ENCODE peak calls at places on chromosome 16, in nine cellular contexts. One of them, this sample, is unnamed.

GRCh38 chr16:65196696-65197095 is 74.8 kb upstream of the CDH11 start:
- DNase-seq in neuronal stem cell: no peak
- DNase-seq in brain microvascular endothelial cell: no peak
- DNase-seq in colonic mucosa: no peak
- DNase-seq in heart right ventricle: no peak
- DNase-seq in BE2C: no peak
- DNase-seq in CD8-positive, alpha-beta T cell: no peak
- DNase-seq in breast epithelium: no peak
- DNase-seq in suprapubic skin: no peak
- DNase-seq in this sample: no peak

GRCh38 chr16:9778879-9779278 is 403.3 kb downstream of the GRIN2A start:
- DNase-seq in suprapubic skin: no peak
- DNase-seq in brain microvascular endothelial cell: no peak
- DNase-seq in heart right ventricle: no peak
- DNase-seq in colonic mucosa: no peak
- DNase-seq in CD8-positive, alpha-beta T cell: no peak
- DNase-seq in BE2C: no peak
- DNase-seq in neuronal stem cell: no peak
- DNase-seq in breast epithelium: no peak
- DNase-seq in this sample: peak; percentile 18

GRCh38 chr16:81265658-81266451 is 27.4 kb downstream of the BCO1 start:
- DNase-seq in colonic mucosa: peak; percentile 87
- DNase-seq in suprapubic skin: peak; percentile 66
- DNase-seq in brain microvascular endothelial cell: no peak
- DNase-seq in breast epithelium: peak; percentile 60
- DNase-seq in neuronal stem cell: no peak
- DNase-seq in heart right ventricle: peak; percentile 84
- DNase-seq in BE2C: peak; percentile 54
- DNase-seq in CD8-positive, alpha-beta T cell: no peak
- DNase-seq in this sample: no peak

GRCh38 chr16:14172200-14172805 is 101.2 kb downstream of the MRTFB start:
- DNase-seq in CD8-positive, alpha-beta T cell: no peak
- DNase-seq in heart right ventricle: no peak
- DNase-seq in brain microvascular endothelial cell: no peak
- DNase-seq in suprapubic skin: no peak
- DNase-seq in colonic mucosa: no peak
- DNase-seq in neuronal stem cell: no peak
- DNase-seq in breast epithelium: no peak
- DNase-seq in BE2C: no peak
- DNase-seq in this sample: no peak

GRCh38 chr16:4290236-4290830 is 17.5 kb upstream of the TFAP4 start:
- DNase-seq in colonic mucosa: no peak
- DNase-seq in BE2C: no peak
- DNase-seq in breast epithelium: no peak
- DNase-seq in suprapubic skin: no peak
- DNase-seq in heart right ventricle: no peak
- DNase-seq in brain microvascular endothelial cell: peak; percentile 23
- DNase-seq in neuronal stem cell: no peak
- DNase-seq in CD8-positive, alpha-beta T cell: no peak
- DNase-seq in this sample: peak; percentile 41

GRCh38 chr16:53507464-53508180 is 4.6 kb upstream of the AKTIP start:
- DNase-seq in breast epithelium: no peak
- DNase-seq in CD8-positive, alpha-beta T cell: no peak
- DNase-seq in BE2C: no peak
- DNase-seq in heart right ventricle: no peak
- DNase-seq in suprapubic skin: peak; percentile 13
- DNase-seq in neuronal stem cell: no peak
- DNase-seq in brain microvascular endothelial cell: no peak
- DNase-seq in colonic mucosa: no peak
- DNase-seq in this sample: no peak

GRCh38 chr16:81468269-81468902 is 23.8 kb downstream of the CMIP start:
- DNase-seq in BE2C: no peak
- DNase-seq in brain microvascular endothelial cell: no peak
- DNase-seq in neuronal stem cell: no peak
- DNase-seq in suprapubic skin: no peak
- DNase-seq in colonic mucosa: no peak
- DNase-seq in CD8-positive, alpha-beta T cell: no peak
- DNase-seq in heart right ventricle: no peak
- DNase-seq in breast epithelium: no peak
- DNase-seq in this sample: no peak

GRCh38 chr16:87628940-87629339 is 26.6 kb downstream of the JPH3 start:
- DNase-seq in BE2C: no peak
- DNase-seq in brain microvascular endothelial cell: peak; percentile 16
- DNase-seq in colonic mucosa: no peak
- DNase-seq in heart right ventricle: no peak
- DNase-seq in CD8-positive, alpha-beta T cell: no peak
- DNase-seq in neuronal stem cell: no peak
- DNase-seq in suprapubic skin: no peak
- DNase-seq in breast epithelium: no peak
- DNase-seq in this sample: no peak

GRCh38 chr16:57941016-57941656 is 29.8 kb downstream of the CNGB1 start:
- DNase-seq in suprapubic skin: no peak
- DNase-seq in colonic mucosa: peak; percentile 34
- DNase-seq in brain microvascular endothelial cell: no peak
- DNase-seq in BE2C: peak; percentile 92
- DNase-seq in CD8-positive, alpha-beta T cell: no peak
- DNase-seq in breast epithelium: peak; percentile 65
- DNase-seq in neuronal stem cell: no peak
- DNase-seq in heart right ventricle: peak; percentile 76
- DNase-seq in this sample: no peak

GRCh38 chr16:57781741-57782606 is 20.3 kb downstream of the KIFC3 start:
- DNase-seq in BE2C: no peak
- DNase-seq in heart right ventricle: no peak
- DNase-seq in brain microvascular endothelial cell: peak; percentile 65
- DNase-seq in suprapubic skin: no peak
- DNase-seq in CD8-positive, alpha-beta T cell: no peak
- DNase-seq in neuronal stem cell: no peak
- DNase-seq in breast epithelium: no peak
- DNase-seq in colonic mucosa: no peak
- DNase-seq in this sample: no peak

GRCh38 chr16:35391328-35391727 is 1931.9 kb downstream of the TP53TG3F start:
- DNase-seq in breast epithelium: no peak
- DNase-seq in suprapubic skin: no peak
- DNase-seq in heart right ventricle: peak; percentile 17
- DNase-seq in colonic mucosa: no peak
- DNase-seq in neuronal stem cell: no peak
- DNase-seq in BE2C: peak; percentile 58
- DNase-seq in CD8-positive, alpha-beta T cell: no peak
- DNase-seq in brain microvascular endothelial cell: peak; percentile 7
- DNase-seq in this sample: no peak

GRCh38 chr16:89084814-89085612 is 8.6 kb upstream of the ACSF3 start:
- DNase-seq in brain microvascular endothelial cell: no peak
- DNase-seq in BE2C: no peak
- DNase-seq in CD8-positive, alpha-beta T cell: no peak
- DNase-seq in heart right ventricle: no peak
- DNase-seq in breast epithelium: no peak
- DNase-seq in colonic mucosa: no peak
- DNase-seq in neuronal stem cell: no peak
- DNase-seq in suprapubic skin: no peak
- DNase-seq in this sample: no peak
- H3K4me3 ChIP-seq in brain microvascular endothelial cell: no peak overlapping the region
- H3K4me3 ChIP-seq in BE2C: no peak overlapping the region
- H3K4me3 ChIP-seq in CD8-positive, alpha-beta T cell: no peak overlapping the region
- H3K4me3 ChIP-seq in heart right ventricle: no peak overlapping the region
- H3K4me3 ChIP-seq in breast epithelium: no peak overlapping the region
- H3K4me3 ChIP-seq in colonic mucosa: no peak overlapping the region
- H3K4me3 ChIP-seq in neuronal stem cell: no peak overlapping the region
- H3K4me3 ChIP-seq in suprapubic skin: no peak overlapping the region
- H3K4me3 ChIP-seq in this sample: no peak overlapping the region

DNA sequence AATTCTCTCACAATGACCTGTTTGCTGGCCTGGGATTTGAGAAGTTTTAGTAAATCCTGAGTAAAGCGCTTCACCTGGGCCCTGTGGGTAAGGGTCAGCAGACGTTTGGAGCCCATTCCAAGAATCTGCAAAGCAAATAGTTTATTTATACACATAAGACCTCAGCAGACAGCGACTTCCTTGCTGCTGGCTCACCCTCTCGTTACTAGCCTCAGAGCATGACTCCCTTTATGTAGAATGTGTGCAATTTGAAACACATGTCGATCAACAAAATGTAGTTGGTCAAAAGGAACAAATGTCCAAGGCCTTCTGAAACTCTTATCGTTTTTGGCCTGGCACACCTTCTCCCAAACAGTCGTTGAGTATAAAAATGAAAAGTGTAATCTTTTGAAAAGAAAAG is 31.3 kb downstream of the MARF1 start:
- DNase-seq in heart right ventricle: no peak
- DNase-seq in colonic mucosa: no peak
- DNase-seq in breast epithelium: no peak
- DNase-seq in BE2C: no peak
- DNase-seq in neuronal stem cell: no peak
- DNase-seq in suprapubic skin: no peak
- DNase-seq in brain microvascular endothelial cell: peak; percentile 36
- DNase-seq in CD8-positive, alpha-beta T cell: no peak
- DNase-seq in this sample: no peak
- H3K36me3 ChIP-seq in heart right ventricle: peaks cover 63% of the 10 kb centered on the region
- H3K36me3 ChIP-seq in colonic mucosa: peaks cover 33% of the 10 kb centered on the region
- H3K36me3 ChIP-seq in breast epithelium: peaks cover 9% of the 10 kb centered on the region
- H3K36me3 ChIP-seq in BE2C: peaks cover 34% of the 10 kb centered on the region
- H3K36me3 ChIP-seq in neuronal stem cell: peaks cover 88% of the 10 kb centered on the region
- H3K36me3 ChIP-seq in suprapubic skin: peaks cover 97% of the 10 kb centered on the region
- H3K36me3 ChIP-seq in brain microvascular endothelial cell: peaks cover 36% of the 10 kb centered on the region
- H3K36me3 ChIP-seq in CD8-positive, alpha-beta T cell: peaks cover 63% of the 10 kb centered on the region
- H3K36me3 ChIP-seq in this sample: peaks cover 32% of the 10 kb centered on the region

DNA sequence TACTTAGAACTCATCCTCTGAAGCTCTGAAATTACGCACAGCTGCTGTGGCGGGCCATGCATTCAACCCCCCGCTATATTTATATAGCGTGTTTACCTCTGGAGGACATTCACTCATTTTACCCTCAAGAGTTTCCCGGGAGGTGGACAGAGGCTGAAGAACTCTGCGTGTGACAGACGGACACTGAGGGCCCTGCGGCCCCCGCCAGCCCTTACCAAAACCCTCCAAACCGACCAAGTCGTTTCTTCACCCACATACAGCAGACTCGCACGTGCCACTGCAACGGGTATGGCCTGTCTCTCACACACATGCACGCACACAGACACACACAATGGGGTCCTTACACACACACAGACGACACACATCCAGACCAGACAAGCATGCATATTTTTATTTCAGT is 216.4 kb upstream of the FOXF1 start:
- DNase-seq in CD8-positive, alpha-beta T cell: no peak
- DNase-seq in heart right ventricle: no peak
- DNase-seq in colonic mucosa: no peak
- DNase-seq in suprapubic skin: no peak
- DNase-seq in brain microvascular endothelial cell: no peak
- DNase-seq in breast epithelium: no peak
- DNase-seq in neuronal stem cell: no peak
- DNase-seq in BE2C: no peak
- DNase-seq in this sample: no peak
- H3K27me3 ChIP-seq in CD8-positive, alpha-beta T cell: peaks cover 9% of the 10 kb centered on the region
- H3K27me3 ChIP-seq in heart right ventricle: peaks cover 100% of the 10 kb centered on the region
- H3K27me3 ChIP-seq in colonic mucosa: peaks cover 9% of the 10 kb centered on the region
- H3K27me3 ChIP-seq in suprapubic skin: peaks cover 98% of the 10 kb centered on the region
- H3K27me3 ChIP-seq in brain microvascular endothelial cell: peaks cover 73% of the 10 kb centered on the region
- H3K27me3 ChIP-seq in breast epithelium: no peaks in the 10 kb centered on the region
- H3K27me3 ChIP-seq in neuronal stem cell: peaks cover 7% of the 10 kb centered on the region
- H3K27me3 ChIP-seq in BE2C: peaks cover 93% of the 10 kb centered on the region
- H3K27me3 ChIP-seq in this sample: peaks cover 29% of the 10 kb centered on the region

GRCh38 chr16:22694887-22695382 is 119.0 kb upstream of the HS3ST2 start:
- DNase-seq in suprapubic skin: no peak
- DNase-seq in colonic mucosa: peak; percentile 23
- DNase-seq in brain microvascular endothelial cell: peak; percentile 86
- DNase-seq in CD8-positive, alpha-beta T cell: no peak
- DNase-seq in heart right ventricle: no peak
- DNase-seq in BE2C: no peak
- DNase-seq in breast epithelium: no peak
- DNase-seq in neuronal stem cell: no peak
- DNase-seq in this sample: no peak
- H3K4me3 ChIP-seq in suprapubic skin: no peak overlapping the region
- H3K4me3 ChIP-seq in colonic mucosa: no peak overlapping the region
- H3K4me3 ChIP-seq in brain microvascular endothelial cell: no peak overlapping the region
- H3K4me3 ChIP-seq in CD8-positive, alpha-beta T cell: no peak overlapping the region
- H3K4me3 ChIP-seq in heart right ventricle: no peak overlapping the region
- H3K4me3 ChIP-seq in BE2C: no peak overlapping the region
- H3K4me3 ChIP-seq in breast epithelium: no peak overlapping the region
- H3K4me3 ChIP-seq in neuronal stem cell: no peak overlapping the region
- H3K4me3 ChIP-seq in this sample: no peak overlapping the region

GRCh38 chr16:72104905-72105304 is 11.3 kb downstream of the DHX38 start:
- DNase-seq in neuronal stem cell: no peak
- DNase-seq in suprapubic skin: no peak
- DNase-seq in CD8-positive, alpha-beta T cell: no peak
- DNase-seq in breast epithelium: no peak
- DNase-seq in colonic mucosa: no peak
- DNase-seq in brain microvascular endothelial cell: no peak
- DNase-seq in heart right ventricle: no peak
- DNase-seq in BE2C: no peak
- DNase-seq in this sample: no peak

GRCh38 chr16:72094266-72094610 is 591 bp downstream of the DHX38 start:
- DNase-seq in suprapubic skin: no peak
- DNase-seq in CD8-positive, alpha-beta T cell: no peak
- DNase-seq in breast epithelium: no peak
- DNase-seq in BE2C: no peak
- DNase-seq in colonic mucosa: peak; percentile 28
- DNase-seq in heart right ventricle: no peak
- DNase-seq in brain microvascular endothelial cell: no peak
- DNase-seq in neuronal stem cell: no peak
- DNase-seq in this sample: no peak

GRCh38 chr16:72101195-72101594 is 7.5 kb downstream of the DHX38 start:
- DNase-seq in BE2C: no peak
- DNase-seq in suprapubic skin: no peak
- DNase-seq in breast epithelium: no peak
- DNase-seq in colonic mucosa: no peak
- DNase-seq in CD8-positive, alpha-beta T cell: no peak
- DNase-seq in heart right ventricle: no peak
- DNase-seq in neuronal stem cell: no peak
- DNase-seq in brain microvascular endothelial cell: no peak
- DNase-seq in this sample: no peak

GRCh38 chr16:72098936-72099335 is 5.3 kb downstream of the DHX38 start:
- DNase-seq in neuronal stem cell: no peak
- DNase-seq in CD8-positive, alpha-beta T cell: no peak
- DNase-seq in brain microvascular endothelial cell: no peak
- DNase-seq in colonic mucosa: no peak
- DNase-seq in suprapubic skin: no peak
- DNase-seq in breast epithelium: no peak
- DNase-seq in BE2C: no peak
- DNase-seq in heart right ventricle: no peak
- DNase-seq in this sample: peak; percentile 58

DNA sequence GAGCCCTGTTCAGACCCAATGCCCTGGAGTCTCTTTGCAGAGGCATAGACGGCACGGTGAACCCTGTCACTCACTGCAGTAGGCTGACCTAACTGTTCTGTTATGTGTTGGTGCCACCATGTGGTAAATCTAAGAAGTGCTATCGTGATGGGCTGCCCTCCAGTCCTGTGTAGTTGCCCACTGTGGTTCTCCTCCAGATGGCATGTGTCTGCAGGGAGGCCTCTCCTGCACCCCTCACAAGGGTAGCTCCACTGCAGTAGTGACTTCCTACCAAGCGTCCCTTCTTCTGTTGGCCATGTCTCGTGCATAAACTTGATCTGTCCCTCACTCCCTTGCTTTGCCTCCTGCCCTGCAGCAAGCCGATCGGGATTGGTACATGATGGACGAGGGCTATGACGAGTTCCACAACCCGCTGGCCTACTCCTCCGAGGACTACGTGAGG is 5.8 kb downstream of the DHX38 start:
- DNase-seq in BE2C: peak; percentile 70
- DNase-seq in heart right ventricle: no peak
- DNase-seq in brain microvascular endothelial cell: peak; percentile 68
- DNase-seq in breast epithelium: no peak
- DNase-seq in neuronal stem cell: peak; percentile 27
- DNase-seq in CD8-positive, alpha-beta T cell: peak; percentile 10
- DNase-seq in suprapubic skin: no peak
- DNase-seq in colonic mucosa: peak; percentile 53
- DNase-seq in this sample: peak; percentile 87
- H3K36me3 ChIP-seq in BE2C: peaks cover 82% of the 10 kb centered on the region
- H3K36me3 ChIP-seq in heart right ventricle: peaks cover 63% of the 10 kb centered on the region
- H3K36me3 ChIP-seq in brain microvascular endothelial cell: peaks cover 69% of the 10 kb centered on the region
- H3K36me3 ChIP-seq in breast epithelium: peaks cover 35% of the 10 kb centered on the region
- H3K36me3 ChIP-seq in neuronal stem cell: peaks cover 88% of the 10 kb centered on the region
- H3K36me3 ChIP-seq in CD8-positive, alpha-beta T cell: peaks cover 76% of the 10 kb centered on the region
- H3K36me3 ChIP-seq in suprapubic skin: peaks cover 84% of the 10 kb centered on the region
- H3K36me3 ChIP-seq in colonic mucosa: peaks cover 33% of the 10 kb centered on the region
- H3K36me3 ChIP-seq in this sample: peaks cover 46% of the 10 kb centered on the region

This sample was measured in H7.